ENCODE peak calls at places on chromosomes 7 and 10, in five cellular contexts. One of them, this sample, is unnamed.
A peak's percentile ranks its signal among the peaks of the same experiment; 100 is the strongest.

GRCh38 chr10:121521794-121522556 is 76.3 kb downstream of the FGFR2 start:
- DNase-seq in cardiac fibroblast: no peak
- DNase-seq in AG04450: no peak
- DNase-seq in mesendoderm: no peak
- DNase-seq in OCI-LY7: no peak
- DNase-seq in this sample: no peak

GRCh38 chr7:132456418-132456817 is 119.9 kb downstream of the PLXNA4 start:
- DNase-seq in mesendoderm: peak; percentile 70
- DNase-seq in cardiac fibroblast: no peak
- DNase-seq in OCI-LY7: no peak
- DNase-seq in AG04450: no peak
- DNase-seq in this sample: no peak

GRCh38 chr10:42951486-42952251 is 125.2 kb upstream of the RET start:
- DNase-seq in AG04450: no peak
- DNase-seq in mesendoderm: peak; percentile 65
- DNase-seq in OCI-LY7: no peak
- DNase-seq in cardiac fibroblast: no peak
- DNase-seq in this sample: no peak

GRCh38 chr7:142703655-142704310 is 45.5 kb upstream of the PRSS1 start:
- DNase-seq in mesendoderm: no peak
- DNase-seq in AG04450: no peak
- DNase-seq in cardiac fibroblast: no peak
- DNase-seq in OCI-LY7: no peak
- DNase-seq in this sample: no peak

GRCh38 chr10:49185213-49185612 is 3.0 kb downstream of the TMEM273 start:
- DNase-seq in cardiac fibroblast: no peak
- DNase-seq in OCI-LY7: no peak
- DNase-seq in mesendoderm: no peak
- DNase-seq in AG04450: no peak
- DNase-seq in this sample: no peak

GRCh38 chr7:78301361-78301760 is 502.8 kb downstream of the PHTF2 start:
- DNase-seq in AG04450: no peak
- DNase-seq in mesendoderm: no peak
- DNase-seq in cardiac fibroblast: peak; percentile 57
- DNase-seq in OCI-LY7: no peak
- DNase-seq in this sample: no peak

GRCh38 chr10:44386546-44387052 is 1.7 kb upstream of the CXCL12 start:
- DNase-seq in mesendoderm: peak; percentile 76
- DNase-seq in cardiac fibroblast: peak; percentile 68
- DNase-seq in AG04450: no peak
- DNase-seq in OCI-LY7: peak; percentile 13
- DNase-seq in this sample: no peak

GRCh38 chr7:47247132-47247531 is 334.8 kb downstream of the TNS3 start:
- DNase-seq in OCI-LY7: no peak
- DNase-seq in cardiac fibroblast: no peak
- DNase-seq in mesendoderm: no peak
- DNase-seq in AG04450: no peak
- DNase-seq in this sample: no peak

GRCh38 chr10:69428138-69428537 is 11.4 kb upstream of the TACR2 start:
- DNase-seq in AG04450: no peak
- DNase-seq in OCI-LY7: no peak
- DNase-seq in cardiac fibroblast: no peak
- DNase-seq in mesendoderm: no peak
- DNase-seq in this sample: no peak

GRCh38 chr10:75030371-75030770 is 81.1 kb upstream of the SAMD8 start:
- DNase-seq in mesendoderm: no peak
- DNase-seq in OCI-LY7: no peak
- DNase-seq in cardiac fibroblast: no peak
- DNase-seq in AG04450: no peak
- DNase-seq in this sample: no peak

GRCh38 chr7:66629222-66629658 is 559 bp downstream of the KCTD7 start:
- DNase-seq in mesendoderm: no peak
- DNase-seq in AG04450: no peak
- DNase-seq in cardiac fibroblast: no peak
- DNase-seq in OCI-LY7: peak; percentile 53
- DNase-seq in this sample: no peak

GRCh38 chr10:99374526-99374925 is 45.4 kb downstream of the CNNM1 start:
- DNase-seq in cardiac fibroblast: peak; percentile 56
- DNase-seq in OCI-LY7: no peak
- DNase-seq in mesendoderm: no peak
- DNase-seq in AG04450: no peak
- DNase-seq in this sample: no peak

GRCh38 chr10:7696545-7696944 is 6.6 kb upstream of the ITIH2 start:
- DNase-seq in OCI-LY7: no peak
- DNase-seq in mesendoderm: no peak
- DNase-seq in AG04450: no peak
- DNase-seq in cardiac fibroblast: no peak
- DNase-seq in this sample: no peak

GRCh38 chr7:87816389-87816788 is 59.8 kb downstream of the SLC25A40 start:
- DNase-seq in AG04450: no peak
- DNase-seq in cardiac fibroblast: no peak
- DNase-seq in mesendoderm: no peak
- DNase-seq in OCI-LY7: no peak
- DNase-seq in this sample: no peak

GRCh38 chr10:904403-904802 is 27.1 kb downstream of the LARP4B start:
- DNase-seq in mesendoderm: no peak
- DNase-seq in cardiac fibroblast: no peak
- DNase-seq in OCI-LY7: no peak
- DNase-seq in AG04450: no peak
- DNase-seq in this sample: no peak

GRCh38 chr7:43362652-43363428 is 220.1 kb upstream of the STK17A start:
- DNase-seq in OCI-LY7: peak; percentile 5
- DNase-seq in cardiac fibroblast: peak; percentile 49
- DNase-seq in AG04450: no peak
- DNase-seq in mesendoderm: peak; percentile 16
- DNase-seq in this sample: peak; percentile 3

GRCh38 chr7:77415474-77415821 is 701 bp downstream of the GSAP start:
- DNase-seq in AG04450: no peak
- DNase-seq in OCI-LY7: no peak
- DNase-seq in mesendoderm: no peak
- DNase-seq in cardiac fibroblast: no peak
- DNase-seq in this sample: no peak

GRCh38 chr10:86301971-86302370 is 64.6 kb downstream of the GRID1 start:
- DNase-seq in mesendoderm: no peak
- DNase-seq in OCI-LY7: no peak
- DNase-seq in cardiac fibroblast: no peak
- DNase-seq in AG04450: no peak
- DNase-seq in this sample: no peak

GRCh38 chr10:1117651-1118050 is 61.5 kb downstream of the WDR37 start:
- DNase-seq in OCI-LY7: no peak
- DNase-seq in mesendoderm: no peak
- DNase-seq in AG04450: no peak
- DNase-seq in cardiac fibroblast: no peak
- DNase-seq in this sample: no peak

GRCh38 chr10:35613597-35614226 is 8.6 kb downstream of the GJD4 start:
- DNase-seq in AG04450: no peak
- DNase-seq in cardiac fibroblast: peak; percentile 74
- DNase-seq in mesendoderm: no peak
- DNase-seq in OCI-LY7: no peak
- DNase-seq in this sample: no peak

GRCh38 chr10:100341953-100342626 is 4.9 kb upstream of the SCD start:
- DNase-seq in OCI-LY7: peak; percentile 51
- DNase-seq in AG04450: no peak
- DNase-seq in mesendoderm: peak; percentile 88
- DNase-seq in cardiac fibroblast: peak; percentile 70
- DNase-seq in this sample: peak; percentile 15

GRCh38 chr7:46848944-46849343 is 733.0 kb downstream of the TNS3 start:
- DNase-seq in cardiac fibroblast: peak; percentile 27
- DNase-seq in AG04450: no peak
- DNase-seq in OCI-LY7: no peak
- DNase-seq in mesendoderm: no peak
- DNase-seq in this sample: peak; percentile 51

GRCh38 chr10:132631348-132631735 is 93.8 kb downstream of the INPP5A start:
- DNase-seq in cardiac fibroblast: peak; percentile 54
- DNase-seq in AG04450: no peak
- DNase-seq in OCI-LY7: no peak
- DNase-seq in mesendoderm: no peak
- DNase-seq in this sample: no peak

DNA sequence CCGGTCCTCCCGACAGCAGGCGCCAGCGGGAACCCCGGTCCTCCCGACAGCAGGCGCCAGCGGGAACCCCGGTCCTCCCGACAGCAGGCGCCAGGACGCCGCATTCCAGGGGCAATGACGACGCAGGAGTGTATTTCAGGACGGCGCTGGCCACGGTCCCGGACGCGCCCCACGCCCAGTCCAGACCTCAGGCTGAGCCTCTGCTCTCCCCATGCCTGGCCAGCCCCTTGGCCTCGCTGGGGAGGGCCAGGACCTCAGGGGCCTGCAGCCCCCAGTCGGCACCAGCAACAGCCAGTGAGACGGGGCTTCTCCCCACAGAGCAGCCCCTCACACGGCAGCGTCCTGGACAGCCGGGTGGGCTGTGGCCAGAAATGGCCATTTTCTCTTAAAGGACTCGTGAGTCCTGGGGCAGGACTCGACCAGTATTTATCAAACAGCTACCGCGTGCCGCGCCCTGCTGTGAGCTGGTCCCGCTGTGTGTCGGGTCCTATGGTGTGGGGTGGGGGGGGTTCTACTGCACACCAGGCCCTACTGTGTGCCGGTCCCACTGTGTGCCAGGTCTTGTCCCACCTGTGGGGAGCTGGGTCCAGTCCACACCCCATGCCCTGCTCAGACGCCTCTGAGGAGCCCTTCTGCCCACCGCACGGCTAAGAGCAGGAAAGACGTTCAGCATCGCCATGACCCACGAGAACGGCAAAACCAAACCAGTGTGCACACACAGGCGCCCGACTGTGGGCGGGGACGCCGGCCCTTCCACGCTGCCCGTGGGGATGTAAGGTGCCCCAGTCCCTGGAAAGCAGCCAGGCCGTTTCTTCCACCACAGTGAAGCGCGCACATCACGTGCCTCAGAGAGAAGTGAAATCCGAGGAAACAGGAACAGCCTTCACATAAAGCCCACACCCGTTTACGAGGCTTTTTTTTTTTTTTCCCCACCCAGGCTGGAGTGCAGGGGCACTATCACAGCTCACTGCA is 33.3 kb downstream of the GET4 start:
- DNase-seq in AG04450: no peak
- DNase-seq in cardiac fibroblast: peak; percentile 60
- DNase-seq in mesendoderm: no peak
- DNase-seq in OCI-LY7: peak; percentile 64
- DNase-seq in this sample: no peak
- H3K4me3 ChIP-seq in AG04450: peak overlapping the region; percentile 32
- H3K4me3 ChIP-seq in cardiac fibroblast: peak overlapping the region; percentile 34
- H3K4me3 ChIP-seq in mesendoderm: no peak overlapping the region
- H3K4me3 ChIP-seq in OCI-LY7: peak overlapping the region; percentile 21
- H3K4me3 ChIP-seq in this sample: peak overlapping the region; percentile 7

GRCh38 chr7:105352018-105352612 is 36.6 kb downstream of the SRPK2 start:
- DNase-seq in OCI-LY7: peak; percentile 72
- DNase-seq in AG04450: peak; percentile 55
- DNase-seq in mesendoderm: no peak
- DNase-seq in cardiac fibroblast: peak; percentile 89
- DNase-seq in this sample: peak; percentile 90

GRCh38 chr7:105353752-105354328 is 34.9 kb downstream of the SRPK2 start:
- DNase-seq in OCI-LY7: peak; percentile 11
- DNase-seq in mesendoderm: no peak
- DNase-seq in AG04450: no peak
- DNase-seq in cardiac fibroblast: peak; percentile 79
- DNase-seq in this sample: peak; percentile 55

GRCh38 chr7:105350906-105351305 is 37.8 kb downstream of the SRPK2 start:
- DNase-seq in AG04450: no peak
- DNase-seq in cardiac fibroblast: no peak
- DNase-seq in mesendoderm: no peak
- DNase-seq in OCI-LY7: no peak
- DNase-seq in this sample: no peak

GRCh38 chr7:105354383-105354782 is 34.3 kb downstream of the SRPK2 start:
- DNase-seq in OCI-LY7: no peak
- DNase-seq in mesendoderm: no peak
- DNase-seq in AG04450: no peak
- DNase-seq in cardiac fibroblast: no peak
- DNase-seq in this sample: no peak

GRCh38 chr7:105352922-105353668 is 35.6 kb downstream of the SRPK2 start:
- DNase-seq in OCI-LY7: no peak
- DNase-seq in cardiac fibroblast: peak; percentile 31
- DNase-seq in AG04450: no peak
- DNase-seq in mesendoderm: no peak
- DNase-seq in this sample: no peak
- H3K4me3 ChIP-seq in OCI-LY7: no peak overlapping the region
- H3K4me3 ChIP-seq in cardiac fibroblast: no peak overlapping the region
- H3K4me3 ChIP-seq in AG04450: no peak overlapping the region
- H3K4me3 ChIP-seq in mesendoderm: no peak overlapping the region
- H3K4me3 ChIP-seq in this sample: no peak overlapping the region

DNA sequence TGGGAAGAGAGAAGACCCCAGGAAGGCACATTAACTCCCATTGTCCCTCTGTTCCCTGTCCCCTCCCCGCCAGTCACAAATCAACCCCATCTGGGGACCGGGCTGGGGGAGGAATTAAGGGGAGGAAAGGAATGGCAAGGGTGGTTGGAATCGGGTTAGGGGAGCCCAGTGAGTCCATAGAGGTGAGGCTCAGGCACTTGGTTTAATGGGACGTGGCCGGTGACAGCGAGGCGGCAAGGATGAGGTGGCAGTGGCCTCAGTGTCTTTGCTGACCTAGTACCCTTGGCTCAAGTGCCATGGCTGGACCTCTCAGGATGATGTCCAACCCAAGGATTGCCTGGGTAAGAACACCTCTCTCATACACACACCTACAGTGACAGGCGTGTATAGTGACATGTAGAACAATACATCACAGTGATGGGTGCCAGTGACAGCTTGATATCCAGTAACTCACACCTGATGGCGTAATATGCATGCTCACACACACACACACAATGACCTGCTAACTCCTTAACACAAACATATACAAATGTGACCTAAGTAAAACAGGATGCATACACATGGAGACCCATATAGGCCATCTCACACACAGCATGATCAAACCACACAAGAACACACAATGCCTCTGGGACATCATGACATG is 12.3 kb downstream of the KCNIP2 start:
- DNase-seq in AG04450: no peak
- DNase-seq in cardiac fibroblast: no peak
- DNase-seq in OCI-LY7: no peak
- DNase-seq in mesendoderm: no peak
- DNase-seq in this sample: no peak
- H3K4me3 ChIP-seq in AG04450: peak overlapping the region; percentile 55
- H3K4me3 ChIP-seq in cardiac fibroblast: peak overlapping the region; percentile 57
- H3K4me3 ChIP-seq in OCI-LY7: peak overlapping the region; percentile 65
- H3K4me3 ChIP-seq in mesendoderm: no peak overlapping the region
- H3K4me3 ChIP-seq in this sample: peak overlapping the region; percentile 50

GRCh38 chr7:157854066-157854891 is 517.5 kb downstream of the DNAJB6 start:
- DNase-seq in OCI-LY7: no peak
- DNase-seq in mesendoderm: no peak
- DNase-seq in cardiac fibroblast: no peak
- DNase-seq in AG04450: no peak
- DNase-seq in this sample: no peak
- H3K4me3 ChIP-seq in OCI-LY7: no peak overlapping the region
- H3K4me3 ChIP-seq in mesendoderm: no peak overlapping the region
- H3K4me3 ChIP-seq in cardiac fibroblast: no peak overlapping the region
- H3K4me3 ChIP-seq in AG04450: no peak overlapping the region
- H3K4me3 ChIP-seq in this sample: no peak overlapping the region

DNA sequence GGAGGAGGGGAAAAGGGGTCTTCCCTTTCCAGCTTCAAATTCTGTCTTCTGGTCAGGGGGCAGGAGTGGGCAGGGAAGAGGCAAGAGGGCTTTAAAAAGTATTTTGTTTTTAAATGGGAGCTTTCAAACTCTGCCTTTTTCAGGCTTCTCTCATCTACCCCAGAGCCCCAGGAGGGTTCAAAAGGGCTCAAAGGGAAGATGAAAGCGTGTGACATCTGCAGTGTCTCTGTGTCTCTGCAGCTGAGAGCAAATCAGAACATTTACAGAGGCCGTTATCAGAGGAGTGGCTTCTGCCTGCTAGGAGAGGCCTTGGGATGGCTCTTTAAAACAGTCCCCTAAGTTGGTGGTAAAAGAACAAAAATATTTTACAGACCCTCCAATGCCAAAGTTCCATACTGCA is 30.3 kb downstream of the TRIM8 start:
- DNase-seq in AG04450: no peak
- DNase-seq in mesendoderm: peak; percentile 41
- DNase-seq in cardiac fibroblast: no peak
- DNase-seq in OCI-LY7: no peak
- DNase-seq in this sample: no peak
- H3K4me3 ChIP-seq in AG04450: no peak overlapping the region
- H3K4me3 ChIP-seq in mesendoderm: no peak overlapping the region
- H3K4me3 ChIP-seq in cardiac fibroblast: peak overlapping the region; percentile 11
- H3K4me3 ChIP-seq in OCI-LY7: no peak overlapping the region
- H3K4me3 ChIP-seq in this sample: no peak overlapping the region